ENCODE peak calls at places on chromosomes 1 and 21, in five cellular contexts. O, S, Y, U and G are unnamed samples.

GRCh38 chr1:36652586-36652985 is 169.9 kb upstream of the CSF3R start:
- DNase-seq in Y (no peak), S (no peak), O (no peak), U (no peak), G (no peak)

GRCh38 chr1:155481761-155482160 is 80.8 kb downstream of the ASH1L start:
- DNase-seq in O (no peak), S (no peak), U (no peak), Y (peak; percentile 30), G (no peak)

GRCh38 chr1:165426745-165427144 is 18.2 kb downstream of the RXRG start:
- DNase-seq in O (no peak), S (no peak), Y (no peak), U (no peak), G (no peak)

GRCh38 chr21:42660118-42660470 is 6.7 kb downstream of the PDE9A start:
- DNase-seq in U (no peak), Y (no peak), O (no peak), S (no peak), G (no peak)

GRCh38 chr1:227942021-227942715 is 5.6 kb downstream of the WNT9A start:
- DNase-seq in U (no peak), Y (no peak), S (no peak), O (no peak), G (no peak)

GRCh38 chr1:220076861-220077762 is 12.5 kb downstream of the BPNT1 start:
- DNase-seq in O (no peak), U (no peak), S (peak; percentile 27), Y (peak; percentile 4), G (no peak)

GRCh38 chr1:165073402-165074007 is 283.0 kb downstream of the LMX1A start:
- DNase-seq in O (peak; percentile 46), S (peak; percentile 56), U (no peak), Y (peak; percentile 27), G (no peak)

GRCh38 chr1:39700348-39700747 is 9.1 kb upstream of the HPCAL4 start:
- DNase-seq in Y (no peak), S (no peak), O (no peak), U (no peak), G (no peak)

GRCh38 chr1:235430991-235431390 is 63.8 kb downstream of the TBCE start:
- DNase-seq in S (peak; percentile 56), U (no peak), Y (peak; percentile 79), O (no peak), G (no peak)

GRCh38 chr1:50060279-50060678 is 36.5 kb upstream of the AGBL4 start:
- DNase-seq in U (no peak), Y (no peak), S (no peak), O (peak; percentile 85), G (no peak)

GRCh38 chr1:204293605-204294365 is 65.9 kb downstream of the PLEKHA6 start:
- DNase-seq in Y (no peak), O (no peak), S (peak; percentile 43), U (no peak), G (no peak)

GRCh38 chr1:208167229-208167869 is 76.8 kb downstream of the PLXNA2 start:
- DNase-seq in S (no peak), O (no peak), Y (no peak), U (no peak), G (no peak)

GRCh38 chr1:181909010-181909409 is 152.5 kb downstream of the ZNF648 start:
- DNase-seq in O (no peak), S (no peak), Y (no peak), U (no peak), G (no peak)

GRCh38 chr1:212283741-212284140 is 1.5 kb upstream of the PPP2R5A start:
- DNase-seq in U (no peak), O (no peak), Y (no peak), S (no peak), G (no peak)

GRCh38 chr21:46661211-46661625 is 25.7 kb downstream of the PRMT2 start:
- DNase-seq in O (no peak), U (no peak), Y (peak; percentile 72), S (peak; percentile 82), G (peak; percentile 67)

GRCh38 chr1:59399642-59400041 is 102.7 kb downstream of the FGGY start:
- DNase-seq in S (no peak), Y (no peak), U (no peak), O (no peak), G (no peak)

GRCh38 chr1:17434016-17434415 is 5.5 kb downstream of the RCC2 start:
- DNase-seq in Y (no peak), S (no peak), U (no peak), O (no peak), G (no peak)

GRCh38 chr21:41763398-41763931 is 3.4 kb downstream of the RIPK4 start:
- DNase-seq in U (no peak), O (peak; percentile 68), S (no peak), Y (no peak), G (no peak)

GRCh38 chr1:178344513-178345077 is 152.2 kb downstream of the CLEC20A start:
- DNase-seq in U (no peak), S (peak; percentile 92), O (peak; percentile 70), Y (peak; percentile 91), G (peak; percentile 2)

GRCh38 chr1:91697322-91698260 is 188.4 kb downstream of the TGFBR3 start:
- DNase-seq in Y (peak; percentile 57), U (no peak), O (no peak), S (peak; percentile 79), G (no peak)

GRCh38 chr1:109667452-109668122 is at the start of gene GSTM2:
- DNase-seq in U (peak; percentile 22), Y (peak; percentile 71), S (peak; percentile 77), O (no peak), G (peak; percentile 94)

GRCh38 chr1:177077734-177078489 is 86.6 kb downstream of the ASTN1 start:
- DNase-seq in U (no peak), S (no peak), Y (peak; percentile 49), O (no peak), G (no peak)

GRCh38 chr1:44037154-44037553 is 5.9 kb upstream of the SLC6A9 start:
- DNase-seq in Y (no peak), O (no peak), U (no peak), S (no peak), G (no peak)

GRCh38 chr1:230808268-230808872 is 60.0 kb downstream of the C1orf198 start:
- DNase-seq in O (no peak), U (no peak), S (no peak), Y (no peak), G (no peak)

GRCh38 chr1:168295715-168296114 is 15.0 kb downstream of the TBX19 start:
- DNase-seq in S (no peak), U (no peak), Y (no peak), O (no peak), G (no peak)

GRCh38 chr1:63691672-63692425 is 82.0 kb upstream of the ROR1 start:
- DNase-seq in U (no peak), S (peak; percentile 94), O (peak; percentile 86), Y (peak; percentile 79), G (peak; percentile 30)

GRCh38 chr21:43306911-43307676 is 119.8 kb downstream of the SIK1 start:
- DNase-seq in O (peak; percentile 65), U (no peak), Y (peak; percentile 57), S (peak; percentile 28), G (no peak)

GRCh38 chr21:42392731-42393442 is 3.0 kb downstream of the TMPRSS3 start:
- DNase-seq in O (no peak), U (no peak), Y (no peak), S (no peak), G (no peak)

GRCh38 chr1:2050482-2050792 is 226 bp downstream of the PRKCZ start:
- DNase-seq in O (peak; percentile 46), Y (no peak), U (no peak), S (no peak), G (no peak)
- H3K4me3 ChIP-seq in O (peak overlapping the region; percentile 79), Y (no peak overlapping the region), U (peak overlapping the region; percentile 71), S (no peak overlapping the region), G (peak overlapping the region; percentile 84)

GRCh38 chr1:195744256-195744655 is 864.0 kb downstream of the KCNT2 start:
- DNase-seq in U (no peak), S (no peak), Y (no peak), O (no peak), G (no peak)

GRCh38 chr1:195748969-195749368 is 859.3 kb downstream of the KCNT2 start:
- DNase-seq in O (no peak), U (no peak), S (no peak), Y (no peak), G (no peak)

GRCh38 chr1:195740862-195741261 is 867.4 kb downstream of the KCNT2 start:
- DNase-seq in U (no peak), S (peak; percentile 64), O (no peak), Y (peak; percentile 31), G (no peak)

GRCh38 chr1:195745170-195746009 is 862.9 kb downstream of the KCNT2 start:
- DNase-seq in S (peak; percentile 61), Y (no peak), U (no peak), O (no peak), G (no peak)
- H3K27ac ChIP-seq in S (no peak overlapping the region), Y (no peak overlapping the region), U (no peak overlapping the region), O (no peak overlapping the region), G (no peak overlapping the region)

DNA sequence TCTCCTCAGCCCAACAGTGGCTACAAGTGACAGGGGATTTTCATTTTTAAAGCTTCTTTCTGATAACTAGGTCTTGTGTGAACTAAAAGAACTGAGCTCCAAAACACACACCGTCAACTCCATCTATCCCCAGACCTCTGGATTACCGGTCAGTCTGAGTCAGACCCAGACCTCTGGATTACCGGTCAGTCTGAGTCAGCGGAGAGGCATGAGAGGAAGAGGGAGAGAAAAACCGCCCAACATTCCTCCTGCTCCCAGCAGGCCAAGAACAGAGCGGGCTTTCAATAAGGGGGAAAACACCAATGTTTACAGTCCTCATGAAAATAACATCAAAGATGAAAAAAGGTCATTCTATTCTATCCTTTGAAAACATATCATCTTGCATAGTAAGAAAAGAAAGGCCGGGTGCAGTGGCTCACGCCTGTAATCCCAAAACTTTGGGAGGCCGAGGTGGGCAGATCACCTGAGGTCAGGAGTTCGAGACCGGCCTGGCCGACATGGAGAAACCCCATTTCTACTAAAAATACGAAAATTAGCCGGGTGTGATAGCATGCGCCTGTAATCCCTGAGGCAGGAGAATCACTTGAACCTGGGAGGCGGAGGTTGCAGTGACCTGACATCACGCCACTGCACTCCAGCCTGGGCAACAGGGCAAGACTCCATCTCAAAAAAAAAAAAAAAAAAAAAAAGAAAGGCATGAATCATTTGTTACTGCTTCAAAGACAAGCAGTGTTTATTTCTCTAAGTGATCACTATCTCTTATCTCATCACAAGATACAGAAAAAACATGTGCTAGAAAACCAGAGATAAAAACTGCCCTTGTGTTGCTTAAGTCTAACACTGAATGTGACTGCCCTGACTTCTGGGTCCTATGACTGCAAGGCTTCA is 3.4 kb downstream of the PTTG1IP start:
- DNase-seq in S (peak; percentile 96), O (peak; percentile 92), Y (peak; percentile 96), U (no peak), G (peak; percentile 18)
- H3K4me3 ChIP-seq in S (peak overlapping the region; percentile 29), O (peak overlapping the region; percentile 75), Y (peak overlapping the region; percentile 85), U (no peak overlapping the region), G (no peak overlapping the region)

DNA sequence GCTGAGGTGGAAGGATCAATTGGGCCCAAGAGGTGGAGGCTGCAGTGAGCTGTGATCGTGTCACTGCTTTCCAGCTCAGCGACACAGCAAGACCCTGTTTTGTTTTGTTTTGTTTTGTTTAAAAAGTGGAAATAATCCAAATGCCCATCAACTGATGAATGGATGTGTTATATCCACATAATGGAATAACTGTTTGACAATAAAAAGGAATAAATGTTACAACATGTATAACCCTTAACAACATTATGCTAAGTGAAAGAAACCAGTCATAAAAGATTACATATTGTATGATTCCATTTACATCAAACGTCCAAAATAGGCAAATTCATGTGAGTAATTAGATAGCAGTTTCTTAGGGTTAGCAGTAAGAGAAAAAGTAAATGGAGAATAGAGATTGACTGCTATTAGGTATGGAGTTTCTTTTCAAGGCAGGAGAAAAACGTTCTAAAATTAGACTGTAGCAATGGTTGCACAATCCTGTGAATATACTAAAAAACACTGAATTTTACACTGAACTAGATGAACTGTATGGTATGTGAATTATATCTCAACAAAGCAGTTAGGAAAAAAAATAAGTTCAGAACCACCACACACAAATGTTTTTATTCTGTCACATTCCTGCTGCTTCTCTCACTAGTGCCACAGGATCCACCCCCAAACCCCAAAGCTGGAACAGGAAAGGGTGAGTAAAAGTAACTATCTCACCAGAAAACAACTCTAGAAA is 15.7 kb downstream of the FOXJ3 start:
- DNase-seq in U (no peak), Y (peak; percentile 60), O (no peak), S (peak; percentile 77), G (no peak)
- H3K27ac ChIP-seq in U (no peak overlapping the region), Y (no peak overlapping the region), O (no peak overlapping the region), S (no peak overlapping the region), G (no peak overlapping the region)